ENCODE peak calls at places on chromosomes 2 and 18, in five cellular contexts. M is activated T-helper 1 cell treated with anti-CD3 and anti-CD28 coated beads, Interleukin-12 subunit alpha, Interleukin-12 subunit beta, Interleukin-2, Interleukin-4 antibody, amounts not matched to agents 30 ng/mL and 10 ng/mL and 1 ng/mL, durations not matched to agents 14 hours and 24 hours and 36 hours; R is GM03348; L is lower lobe of right lung; H is NCI-H446 treated with DMSO at 0.1 percent for 48 hours. D is an unnamed sample.

GRCh38 chr2:213932-214693 is 49.7 kb downstream of the SH3YL1 start:
- DNase-seq in R (peak; percentile 35), L (no peak), M (no peak), H (no peak), D (no peak)

GRCh38 chr2:85254540-85255261 is 73.1 kb downstream of the TGOLN2 start:
- DNase-seq in L (no peak), H (no peak), M (no peak), R (no peak), D (no peak)

GRCh38 chr2:38465789-38466127 is 88.7 kb upstream of the ATL2 start:
- DNase-seq in M (no peak), R (peak; percentile 59), H (no peak), L (no peak), D (no peak)

GRCh38 chr2:119389615-119390306 is 23.0 kb downstream of the DBI start:
- DNase-seq in M (no peak), R (peak; percentile 20), L (no peak), H (peak; percentile 79), D (no peak)

GRCh38 chr2:2107140-2107539 is 223.9 kb downstream of the MYT1L start:
- DNase-seq in H (peak; percentile 79), M (no peak), R (no peak), L (no peak), D (no peak)

GRCh38 chr2:240172071-240172895 is 31.8 kb upstream of the OTOS start:
- DNase-seq in R (no peak), M (no peak), L (no peak), H (no peak), D (no peak)

GRCh38 chr2:7417845-7418244 is 500.6 kb downstream of the RNF144A start:
- DNase-seq in L (no peak), R (no peak), H (no peak), M (no peak), D (no peak)

GRCh38 chr2:20294231-20294630 is 56.4 kb downstream of the PUM2 start:
- DNase-seq in M (no peak), R (no peak), L (no peak), H (no peak), D (no peak)

GRCh38 chr2:232887171-232887850 is 17.2 kb downstream of the SNORC start:
- DNase-seq in R (no peak), M (no peak), H (no peak), L (no peak), D (no peak)

GRCh38 chr18:24600076-24600654 is 139.7 kb downstream of the HRH4 start:
- DNase-seq in H (peak; percentile 63), L (no peak), R (peak; percentile 62), M (no peak), D (no peak)

GRCh38 chr2:71700880-71701397 is 247.6 kb downstream of the DYSF start:
- DNase-seq in H (no peak), M (no peak), R (peak; percentile 70), L (no peak), D (no peak)

GRCh38 chr2:238728322-238729260 is 119.3 kb upstream of the TWIST2 start:
- DNase-seq in H (no peak), R (peak; percentile 83), M (no peak), L (no peak), D (no peak)

GRCh38 chr2:55014962-55015939 is 35.0 kb downstream of the RTN4 start:
- DNase-seq in R (peak; percentile 77), H (peak; percentile 74), M (no peak), L (no peak), D (no peak)

GRCh38 chr2:44430340-44430739 is 68.6 kb downstream of the CAMKMT start:
- DNase-seq in L (no peak), R (no peak), H (no peak), M (no peak), D (no peak)

GRCh38 chr18:24987271-24987932 is 364.6 kb downstream of the ZNF521 start:
- DNase-seq in R (peak; percentile 54), L (no peak), H (no peak), M (no peak), D (no peak)

GRCh38 chr2:205692095-205692494 is 9.8 kb downstream of the NRP2 start:
- DNase-seq in H (no peak), R (peak; percentile 74), L (no peak), M (no peak), D (no peak)

GRCh38 chr2:21793461-21793860 is 669.7 kb downstream of the TDRD15 start:
- DNase-seq in L (no peak), H (peak; percentile 6), R (no peak), M (no peak), D (no peak)

GRCh38 chr18:51051105-51051712 is 21.2 kb downstream of the SMAD4 start:
- DNase-seq in H (peak; percentile 4), L (no peak), R (peak; percentile 62), M (no peak), D (no peak)

GRCh38 chr2:54531558-54531957 is 75.4 kb downstream of the SPTBN1 start:
- DNase-seq in L (no peak), M (no peak), R (peak; percentile 19), H (no peak), D (no peak)

GRCh38 chr2:240013343-240013742 is 11.8 kb downstream of the NDUFA10 start:
- DNase-seq in L (no peak), M (no peak), H (no peak), R (peak; percentile 27), D (no peak)

GRCh38 chr2:171712051-171712450 is 24.8 kb downstream of the DYNC1I2 start:
- DNase-seq in M (no peak), H (no peak), L (no peak), R (peak; percentile 68), D (no peak)

GRCh38 chr2:231923951-231924888 is 2.0 kb downstream of the NPPC start:
- DNase-seq in L (peak; percentile 33), H (no peak), R (no peak), M (no peak), D (no peak)

GRCh38 chr2:124112966-124113365 is 87.9 kb downstream of the CNTNAP5 start:
- DNase-seq in H (peak; percentile 18), R (no peak), L (no peak), M (no peak), D (no peak)

GRCh38 chr2:40315684-40316083 is 136.2 kb downstream of the SLC8A1 start:
- DNase-seq in L (no peak), R (peak; percentile 8), H (peak; percentile 84), M (no peak), D (no peak)

GRCh38 chr2:240269380-240269779 is 128.9 kb upstream of the OTOS start:
- DNase-seq in R (no peak), M (no peak), H (no peak), L (no peak), D (no peak)

GRCh38 chr2:213157242-213157641 is 5.8 kb upstream of the IKZF2 start:
- DNase-seq in H (no peak), R (no peak), L (no peak), M (no peak), D (no peak)

GRCh38 chr2:204885747-204886146 is 340.5 kb downstream of the PARD3B start:
- DNase-seq in H (no peak), M (no peak), L (no peak), R (no peak), D (no peak)

GRCh38 chr18:11362856-11363255 is 213.5 kb upstream of the PIEZO2 start:
- DNase-seq in H (no peak), M (no peak), L (no peak), R (no peak), D (no peak)

GRCh38 chr18:50721006-50721405 is 98.8 kb downstream of the MRO start:
- DNase-seq in L (no peak), R (no peak), M (no peak), H (no peak), D (no peak)

GRCh38 chr2:99725810-99726209 is 236.0 kb upstream of the REV1 start:
- DNase-seq in H (no peak), R (peak; percentile 31), M (no peak), L (no peak), D (no peak)

GRCh38 chr2:181468313-181468712 is 11.1 kb downstream of the ITGA4 start:
- DNase-seq in H (no peak), R (no peak), M (no peak), L (no peak), D (no peak)

GRCh38 chr2:65353046-65353445 is 79.4 kb downstream of the SPRED2 start:
- DNase-seq in H (no peak), M (no peak), R (no peak), L (no peak), D (no peak)

GRCh38 chr2:199309973-199310372 is 147.8 kb downstream of the SATB2 start:
- DNase-seq in L (no peak), M (no peak), H (peak; percentile 62), R (no peak), D (no peak)

GRCh38 chr18:36330435-36331049 is 33.0 kb downstream of the FHOD3 start:
- DNase-seq in M (no peak), L (no peak), R (no peak), H (no peak), D (no peak)